ENCODE peak calls at places on chromosomes 7 and 10, in eight cellular contexts. W, Q, N, B, H, V, M and O are unnamed samples.

GRCh38 chr10:79116363-79116762 is 47.6 kb downstream of the ZMIZ1 start:
- DNase-seq in V (no peak), B (no peak), N (no peak), Q (no peak), M (no peak), H (no peak), W (no peak), O (no peak)

GRCh38 chr7:128263420-128263819 is 22.3 kb downstream of the LEP start:
- DNase-seq in V (no peak), M (no peak), H (no peak), Q (no peak), W (no peak), B (no peak), N (peak), O (no peak)

GRCh38 chr7:102832694-102833093 is 80.1 kb upstream of the LRRC17 start:
- DNase-seq in B (no peak), V (no peak), W (no peak), H (no peak), N (no peak), M (no peak), Q (no peak), O (no peak)

GRCh38 chr7:45923290-45923689 is 2.2 kb upstream of the IGFBP3 start:
- DNase-seq in Q (peak), W (peak), H (peak), N (peak), V (peak), B (peak), M (no peak), O (peak)

GRCh38 chr10:26341701-26342100 is 96.4 kb upstream of the APBB1IP start:
- DNase-seq in H (no peak), Q (no peak), M (no peak), B (no peak), V (no peak), N (no peak), W (no peak), O (no peak)

GRCh38 chr7:140640060-140640611 is 477 bp downstream of the DENND2A start:
- DNase-seq in Q (peak), W (no peak), B (peak), M (no peak), N (peak), V (no peak), H (no peak), O (peak)

GRCh38 chr10:86592413-86592812 is 61.9 kb upstream of the OPN4 start:
- DNase-seq in H (no peak), V (no peak), N (no peak), B (no peak), M (no peak), Q (no peak), W (no peak), O (no peak)

GRCh38 chr7:41559426-41559825 is 143.5 kb downstream of the INHBA start:
- DNase-seq in V (no peak), W (no peak), Q (no peak), B (no peak), M (no peak), H (no peak), N (no peak), O (no peak)

GRCh38 chr10:22222236-22223190 is 4.7 kb upstream of the EBLN1 start:
- DNase-seq in H (no peak), N (no peak), W (no peak), B (no peak), V (no peak), Q (no peak), M (no peak), O (no peak)

GRCh38 chr10:26800468-26800867 is 60.3 kb downstream of the ABI1 start:
- DNase-seq in H (no peak), Q (no peak), V (no peak), B (no peak), N (no peak), W (no peak), M (no peak), O (no peak)

GRCh38 chr10:62584726-62585125 is 210.6 kb downstream of the ZNF365 start:
- DNase-seq in M (no peak), B (no peak), N (no peak), H (no peak), V (no peak), W (no peak), Q (no peak), O (no peak)

GRCh38 chr10:31749293-31749692 is 179.3 kb downstream of the ARHGAP12 start:
- DNase-seq in N (no peak), V (no peak), H (no peak), M (no peak), W (no peak), Q (no peak), B (no peak), O (peak)

GRCh38 chr7:55092186-55092976 is 73.6 kb downstream of the EGFR start:
- DNase-seq in W (no peak), Q (no peak), M (no peak), H (no peak), V (no peak), N (no peak), B (no peak), O (no peak)

GRCh38 chr10:51170518-51171245 is 96.4 kb downstream of the PRKG1 start:
- DNase-seq in B (no peak), W (no peak), Q (no peak), H (no peak), M (no peak), N (peak), V (no peak), O (no peak)

GRCh38 chr7:39621784-39622411 is 1.5 kb upstream of the RALA start:
- DNase-seq in B (no peak), Q (no peak), W (no peak), N (no peak), M (peak), H (no peak), V (no peak), O (no peak)

GRCh38 chr10:88987243-88987726 is 3.3 kb upstream of the FAS start:
- DNase-seq in N (no peak), V (no peak), B (no peak), M (no peak), W (no peak), Q (no peak), H (no peak), O (no peak)

GRCh38 chr7:76352193-76352592 is 6.6 kb downstream of the YWHAG start:
- DNase-seq in Q (no peak), H (peak), B (no peak), M (no peak), W (no peak), N (no peak), V (no peak), O (no peak)

GRCh38 chr7:43232376-43232775 is 119.9 kb downstream of the HECW1 start:
- DNase-seq in V (no peak), N (no peak), B (no peak), M (no peak), W (no peak), Q (no peak), H (no peak), O (no peak)

GRCh38 chr10:10589540-10589939 is 428.1 kb upstream of the CELF2 start:
- DNase-seq in V (no peak), W (no peak), B (peak), H (no peak), Q (no peak), M (no peak), N (peak), O (no peak)

GRCh38 chr10:48232717-48233447 is 41.6 kb downstream of the FRMPD2 start:
- DNase-seq in N (no peak), V (no peak), B (no peak), H (no peak), Q (no peak), M (no peak), W (no peak), O (no peak)

GRCh38 chr10:123913688-123914268 is 22.2 kb upstream of the CPXM2 start:
- DNase-seq in B (no peak), M (peak), Q (no peak), W (no peak), H (no peak), V (no peak), N (no peak), O (no peak)

GRCh38 chr10:45470098-45471012 is 96.3 kb downstream of the ALOX5 start:
- DNase-seq in W (no peak), M (no peak), V (no peak), N (no peak), B (no peak), Q (no peak), H (no peak), O (no peak)

GRCh38 chr7:150959739-150960734 is 18.1 kb downstream of the KCNH2 start:
- DNase-seq in N (no peak), V (no peak), Q (no peak), H (no peak), B (no peak), M (no peak), W (no peak), O (no peak)

GRCh38 chr7:64908358-64908757 is 5.3 kb downstream of the ZNF273 start:
- DNase-seq in N (no peak), Q (no peak), B (no peak), W (no peak), H (no peak), M (no peak), V (no peak), O (no peak)

GRCh38 chr10:101233863-101234262 is 4.6 kb upstream of the LBX1 start:
- DNase-seq in M (no peak), Q (no peak), N (no peak), W (no peak), H (no peak), B (no peak), V (no peak), O (no peak)

GRCh38 chr7:104794589-104794988 is 219.4 kb upstream of the KMT2E start:
- DNase-seq in H (no peak), W (no peak), N (no peak), M (no peak), Q (no peak), V (no peak), B (no peak), O (no peak)

DNA sequence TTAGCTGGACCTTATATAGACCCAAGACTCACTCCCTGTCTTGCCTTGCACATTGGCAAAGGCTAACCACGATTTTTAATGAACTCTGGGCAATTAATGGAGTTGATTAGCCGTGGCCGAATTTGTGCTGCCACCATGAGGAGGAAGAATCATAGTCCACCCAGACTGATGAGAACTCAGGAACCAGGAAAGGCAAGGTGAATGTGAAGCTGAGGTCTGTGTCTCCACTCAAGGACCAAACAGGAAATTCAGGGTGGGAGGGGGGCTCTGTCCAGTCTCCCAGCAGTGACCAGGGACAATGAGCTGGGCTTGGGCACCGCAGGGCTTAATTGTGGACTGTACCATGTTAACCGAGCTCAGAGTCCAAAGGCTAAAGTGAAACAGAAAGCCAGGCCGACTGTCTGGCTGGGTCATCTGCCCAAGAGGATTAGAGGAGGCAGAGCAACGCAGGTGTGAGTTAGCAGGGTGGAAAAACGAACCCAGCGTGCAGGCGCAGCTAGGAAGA is 127.0 kb upstream of the JCAD start:
- DNase-seq in N (no peak), Q (no peak), H (no peak), M (no peak), V (no peak), W (no peak), B (peak), O (no peak)
- TF ChIP-seq CTCF in N (no peak), Q (no peak), H (no peak), M (no peak), V (no peak), W (no peak), B (peak), O (no peak)

DNA sequence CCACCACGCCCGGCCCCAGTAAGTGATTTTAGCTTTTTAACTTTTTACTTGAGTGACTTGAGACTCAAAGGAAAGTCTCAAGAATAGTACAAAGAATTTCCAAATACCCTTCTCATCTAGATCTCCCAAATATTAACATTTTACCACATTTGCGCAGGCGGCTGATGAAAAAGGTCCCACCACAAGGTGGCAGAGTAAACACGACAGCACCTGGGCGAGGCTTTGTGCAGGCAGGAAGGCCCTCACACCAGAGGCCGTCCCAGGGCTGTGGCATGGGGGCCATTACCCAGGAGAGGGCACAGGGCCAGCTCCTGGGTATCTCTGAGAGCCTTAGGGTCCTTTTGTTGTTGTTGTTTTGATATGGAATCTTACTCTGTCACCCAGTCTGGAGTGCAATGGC is 50.0 kb upstream of the WIPI2 start:
- DNase-seq in B (no peak), M (no peak), H (peak), V (peak), W (no peak), N (no peak), Q (no peak), O (peak)
- TF ChIP-seq CTCF in B (peak), M (peak), H (peak), V (peak), W (peak), N (peak), Q (no peak), O (peak)

GRCh38 chr7:22765609-22766008 is 38.6 kb downstream of the IL6 start:
- DNase-seq in M (no peak), V (no peak), H (no peak), W (no peak), N (no peak), Q (no peak), B (no peak), O (no peak)
- TF ChIP-seq CTCF in M (no peak), V (no peak), H (no peak), W (no peak), N (no peak), Q (no peak), B (no peak), O (no peak)

GRCh38 chr10:18583575-18584270 is 67.7 kb downstream of the NSUN6 start:
- DNase-seq in M (no peak), B (no peak), V (no peak), N (no peak), H (no peak), W (no peak), Q (no peak), O (no peak)
- TF ChIP-seq CTCF in M (no peak), B (peak), V (no peak), N (peak), H (no peak), W (peak), Q (no peak), O (peak)

DNA sequence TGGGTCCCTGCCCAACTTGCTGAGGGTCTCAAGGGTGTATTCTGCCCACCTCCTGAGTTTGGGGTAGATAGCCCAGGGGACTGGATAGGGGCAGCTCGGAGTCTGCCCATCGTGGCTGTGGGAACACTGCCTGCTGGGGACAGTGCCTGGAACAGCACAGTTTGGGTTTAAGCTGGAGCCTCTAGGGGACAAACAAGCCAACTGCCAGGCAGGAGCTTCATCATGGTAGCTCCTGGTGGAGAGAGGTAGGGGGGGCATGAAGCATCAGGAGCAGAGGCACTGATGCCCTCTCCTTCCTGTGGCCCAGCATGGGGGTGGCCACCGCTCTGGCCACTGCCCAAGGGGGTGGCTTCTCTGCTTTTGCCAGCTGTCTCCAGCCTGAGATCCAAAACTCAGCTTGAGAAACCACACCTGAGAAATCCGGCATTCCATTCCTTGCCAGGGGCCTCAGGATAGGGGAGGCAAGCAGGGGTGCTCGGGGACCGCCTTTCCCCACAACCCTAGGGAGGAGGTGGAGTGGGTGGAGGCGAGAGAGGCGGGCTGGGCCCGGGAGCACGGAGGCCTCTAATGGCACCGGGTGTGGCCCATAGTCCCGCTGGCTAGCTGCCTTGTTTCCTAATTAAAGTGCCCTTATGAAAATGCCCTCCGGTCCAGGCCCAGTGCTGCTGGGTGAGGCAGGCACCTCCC is 47.6 kb downstream of the UNC5B start:
- DNase-seq in W (no peak), M (no peak), Q (no peak), H (no peak), V (peak), B (no peak), N (peak), O (no peak)
- TF ChIP-seq CTCF in W (no peak), M (no peak), Q (no peak), H (no peak), V (no peak), B (no peak), N (no peak), O (no peak)